ENCODE peak calls at places on chromosomes 5 and 9, in seven cellular contexts. O, N, E, J, H, G and W are unnamed samples.

GRCh38 chr9:7237473-7238243 is 479.9 kb downstream of the KDM4C start:
- DNase-seq in O (no peak), J (no peak), N (no peak), E (peak), G (no peak), H (no peak), W (no peak)

GRCh38 chr9:89535461-89535860 is 37.5 kb upstream of the SEMA4D start:
- DNase-seq in H (no peak), O (no peak), E (no peak), G (no peak), J (no peak), N (no peak), W (no peak)

GRCh38 chr5:1443145-1443543 is 2.1 kb downstream of the SLC6A3 start:
- DNase-seq in O (no peak), H (no peak), N (no peak), J (no peak), E (no peak), G (no peak), W (no peak)

GRCh38 chr9:27866741-27867140 is 293.5 kb upstream of the C9orf72 start:
- DNase-seq in N (no peak), H (no peak), E (no peak), J (peak), G (no peak), O (no peak), W (no peak)

GRCh38 chr9:94937214-94937903 is 210.9 kb downstream of the AOPEP start:
- DNase-seq in N (no peak), H (no peak), J (no peak), G (no peak), O (peak), E (peak), W (no peak)

GRCh38 chr5:139878093-139878492 is 82.5 kb downstream of the PSD2 start:
- DNase-seq in N (no peak), O (peak), H (no peak), J (no peak), G (no peak), E (no peak), W (no peak)

GRCh38 chr9:111789881-111790280 is 4.9 kb downstream of the SHOC1 start:
- DNase-seq in H (no peak), O (no peak), E (no peak), G (no peak), J (no peak), N (no peak), W (no peak)

GRCh38 chr5:55234171-55234700 is 828 bp upstream of the CCNO start:
- DNase-seq in O (peak), H (peak), N (no peak), G (no peak), E (peak), J (peak), W (no peak)

GRCh38 chr9:33143241-33143642 is 23.9 kb downstream of the B4GALT1 start:
- DNase-seq in J (no peak), H (no peak), O (peak), N (no peak), G (no peak), E (peak), W (no peak)

GRCh38 chr5:172837640-172838039 is 3.6 kb downstream of the ERGIC1 start:
- DNase-seq in O (no peak), H (peak), N (peak), J (no peak), G (peak), E (no peak), W (no peak)

GRCh38 chr9:135562235-135562745 is 734 bp downstream of the PAEP start:
- DNase-seq in N (no peak), J (no peak), O (no peak), H (no peak), E (no peak), G (no peak), W (no peak)

GRCh38 chr9:134163374-134164196 is 779 bp downstream of the RNU6ATAC start:
- DNase-seq in H (peak), N (peak), J (peak), G (peak), E (peak), O (peak), W (no peak)

GRCh38 chr9:5438301-5439162 is 807 bp upstream of the PLGRKT start:
- DNase-seq in J (no peak), O (peak), H (peak), N (peak), G (peak), E (peak), W (no peak)

GRCh38 chr5:20129491-20129890 is 141.5 kb upstream of the CDH18 start:
- DNase-seq in N (no peak), H (no peak), J (no peak), E (no peak), O (no peak), G (no peak), W (no peak)